ENCODE peak calls at places on chromosomes 4 and X, in four cellular contexts. One of them, this sample, is unnamed.

GRCh38 chrX:24025741-24026402 is 1.1 kb downstream of the KLHL15 start:
- DNase-seq in lower leg skin: no peak
- DNase-seq in natural killer cell: no peak
- DNase-seq in astrocyte: peak; percentile 66
- DNase-seq in this sample: no peak

GRCh38 chrX:55996649-55997048 is 235.5 kb upstream of the KLF8 start:
- DNase-seq in astrocyte: no peak
- DNase-seq in lower leg skin: no peak
- DNase-seq in natural killer cell: no peak
- DNase-seq in this sample: no peak

GRCh38 chrX:1224954-1225353 is 12.5 kb upstream of the CRLF2 start:
- DNase-seq in natural killer cell: no peak
- DNase-seq in lower leg skin: peak; percentile 29
- DNase-seq in astrocyte: no peak
- DNase-seq in this sample: no peak

GRCh38 chr4:66465111-66465510 is 794.8 kb upstream of the EPHA5 start:
- DNase-seq in lower leg skin: no peak
- DNase-seq in natural killer cell: no peak
- DNase-seq in astrocyte: peak; percentile 59
- DNase-seq in this sample: no peak

GRCh38 chr4:41369680-41370079 is 113.0 kb downstream of the UCHL1 start:
- DNase-seq in natural killer cell: no peak
- DNase-seq in astrocyte: peak; percentile 22
- DNase-seq in lower leg skin: no peak
- DNase-seq in this sample: no peak

GRCh38 chrX:37986893-37987292 is 19.5 kb upstream of the SYTL5 start:
- DNase-seq in astrocyte: peak; percentile 66
- DNase-seq in lower leg skin: no peak
- DNase-seq in natural killer cell: no peak
- DNase-seq in this sample: no peak

GRCh38 chr4:5708171-5708828 is at the start of gene EVC2:
- DNase-seq in lower leg skin: peak; percentile 96
- DNase-seq in astrocyte: peak; percentile 39
- DNase-seq in natural killer cell: no peak
- DNase-seq in this sample: no peak

GRCh38 chr4:182880387-182881356 is 36.5 kb downstream of the DCTD start:
- DNase-seq in natural killer cell: no peak
- DNase-seq in lower leg skin: peak; percentile 82
- DNase-seq in astrocyte: peak; percentile 50
- DNase-seq in this sample: no peak

GRCh38 chr4:3308691-3309090 is 15.9 kb downstream of the RGS12 start:
- DNase-seq in astrocyte: no peak
- DNase-seq in natural killer cell: no peak
- DNase-seq in lower leg skin: peak; percentile 49
- DNase-seq in this sample: no peak

GRCh38 chrX:148681605-148682004 is 181.2 kb downstream of the AFF2 start:
- DNase-seq in natural killer cell: no peak
- DNase-seq in lower leg skin: no peak
- DNase-seq in astrocyte: no peak
- DNase-seq in this sample: no peak
- TF ChIP-seq CTCF in natural killer cell: no peak
- TF ChIP-seq CTCF in lower leg skin: no peak
- TF ChIP-seq CTCF in astrocyte: peak; percentile 18
- TF ChIP-seq CTCF in this sample: no peak

GRCh38 chrX:96688789-96689188 is 4.1 kb downstream of the DIAPH2 start:
- DNase-seq in astrocyte: no peak
- DNase-seq in natural killer cell: no peak
- DNase-seq in lower leg skin: no peak
- DNase-seq in this sample: no peak
- TF ChIP-seq CTCF in astrocyte: no peak
- TF ChIP-seq CTCF in natural killer cell: no peak
- TF ChIP-seq CTCF in lower leg skin: no peak
- TF ChIP-seq CTCF in this sample: no peak

GRCh38 chr4:130309221-130309620 is 1213.3 kb downstream of the C4orf33 start:
- DNase-seq in natural killer cell: no peak
- DNase-seq in lower leg skin: no peak
- DNase-seq in astrocyte: no peak
- DNase-seq in this sample: no peak

DNA sequence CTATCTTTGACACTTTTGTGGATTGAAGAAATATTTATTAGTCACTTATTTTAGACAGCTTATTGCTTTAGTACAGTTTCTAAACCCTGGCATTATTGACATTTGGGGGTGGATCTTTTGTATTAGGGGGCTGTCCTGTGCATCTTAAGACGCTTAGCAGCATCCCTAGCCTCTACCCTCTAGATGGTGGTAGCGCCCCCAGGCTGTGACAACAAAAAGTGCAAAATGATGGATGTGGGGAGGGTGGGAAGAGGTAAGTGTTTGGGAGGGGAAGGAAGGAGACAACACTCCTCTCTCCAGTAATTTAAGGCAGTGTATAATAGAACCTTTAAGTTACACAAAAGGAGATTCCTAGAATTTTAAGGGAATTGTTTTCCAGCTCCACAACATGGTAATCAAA is 1210.6 kb downstream of the C4orf33 start:
- DNase-seq in astrocyte: no peak
- DNase-seq in natural killer cell: no peak
- DNase-seq in lower leg skin: no peak
- DNase-seq in this sample: no peak
- TF ChIP-seq CTCF in astrocyte: no peak
- TF ChIP-seq CTCF in natural killer cell: no peak
- TF ChIP-seq CTCF in lower leg skin: no peak
- TF ChIP-seq CTCF in this sample: peak; percentile 9

DNA sequence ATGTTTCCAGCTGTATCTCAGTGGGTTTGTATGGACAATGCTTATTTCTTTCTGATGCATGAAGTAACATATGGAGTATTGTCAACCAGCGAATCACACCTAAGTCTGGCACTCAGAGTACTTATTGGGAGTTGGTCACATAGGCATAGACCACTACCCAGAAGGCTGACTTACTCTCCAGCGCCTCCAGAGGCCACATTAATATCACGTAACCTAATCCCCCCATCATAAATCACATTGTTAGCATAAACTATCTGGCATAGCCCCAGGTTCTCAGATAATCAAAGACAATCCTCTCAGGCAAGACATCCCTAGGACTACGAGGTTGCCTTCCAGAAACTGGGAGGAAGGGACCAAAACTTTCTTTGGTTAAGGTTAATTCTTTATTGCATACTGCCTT is 560.5 kb upstream of the PABPC4L start:
- DNase-seq in natural killer cell: no peak
- DNase-seq in lower leg skin: no peak
- DNase-seq in astrocyte: no peak
- DNase-seq in this sample: no peak
- TF ChIP-seq CTCF in natural killer cell: no peak
- TF ChIP-seq CTCF in lower leg skin: no peak
- TF ChIP-seq CTCF in astrocyte: no peak
- TF ChIP-seq CTCF in this sample: peak; percentile 17

GRCh38 chrX:19382500-19383145 is 38.9 kb downstream of the PDHA1 start:
- DNase-seq in natural killer cell: peak; percentile 17
- DNase-seq in astrocyte: no peak
- DNase-seq in lower leg skin: peak; percentile 76
- DNase-seq in this sample: peak; percentile 81
- TF ChIP-seq CTCF in natural killer cell: peak; percentile 47
- TF ChIP-seq CTCF in astrocyte: peak; percentile 40
- TF ChIP-seq CTCF in lower leg skin: no peak
- TF ChIP-seq CTCF in this sample: peak; percentile 56

DNA sequence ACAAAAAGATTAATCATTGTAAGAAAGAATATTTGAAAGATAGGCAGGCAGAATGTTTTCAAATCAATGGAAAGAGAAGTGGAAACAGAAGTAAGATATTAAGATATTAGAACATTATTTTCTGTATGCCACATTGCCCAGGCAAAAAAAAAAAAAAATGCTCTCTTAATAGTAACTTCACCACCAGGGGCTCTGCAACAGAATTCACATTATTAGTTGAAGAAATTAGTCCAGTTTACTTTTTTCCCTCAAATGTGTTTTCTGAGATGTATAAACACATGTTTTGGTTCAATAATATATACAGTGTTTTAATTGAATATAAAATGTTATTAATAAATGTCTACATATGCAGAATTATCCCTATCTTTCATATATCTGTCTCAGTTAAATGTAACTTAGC is 78.0 kb upstream of the ADAD1 start:
- DNase-seq in astrocyte: no peak
- DNase-seq in natural killer cell: no peak
- DNase-seq in lower leg skin: no peak
- DNase-seq in this sample: no peak
- TF ChIP-seq CTCF in astrocyte: peak; percentile 19
- TF ChIP-seq CTCF in natural killer cell: no peak
- TF ChIP-seq CTCF in lower leg skin: no peak
- TF ChIP-seq CTCF in this sample: peak; percentile 39

This sample was measured in osteocyte.